ENCODE peak calls at places on chromosomes 6 and 20, in seven cellular contexts. G, B, X, V, U, M and P are unnamed samples.

GRCh38 chr6:1535295-1535694 is 74.4 kb upstream of the FOXC1 start:
- DNase-seq in M (no peak), B (no peak), X (no peak), U (no peak), G (no peak), V (no peak), P (no peak)

GRCh38 chr20:48142258-48142657 is 357.0 kb upstream of the SULF2 start:
- DNase-seq in U (no peak), B (no peak), G (no peak), V (no peak), M (no peak), X (no peak), P (no peak)

GRCh38 chr6:129073651-129074419 is 190.9 kb downstream of the LAMA2 start:
- DNase-seq in G (no peak), M (no peak), X (no peak), B (no peak), U (no peak), V (no peak), P (no peak)

GRCh38 chr6:44650947-44651346 is 263.4 kb downstream of the CDC5L start:
- DNase-seq in B (no peak), V (no peak), G (no peak), X (no peak), U (no peak), M (no peak), P (no peak)

GRCh38 chr20:35467339-35468224 is 12.2 kb downstream of the CEP250 start:
- DNase-seq in X (no peak), B (peak), G (no peak), M (no peak), V (no peak), U (peak), P (no peak)

GRCh38 chr6:56659721-56660373 is 17.2 kb upstream of the DST start:
- DNase-seq in V (no peak), G (peak), M (peak), B (no peak), U (no peak), X (no peak), P (no peak)

GRCh38 chr6:166476634-166477215 is 94.0 kb upstream of the MPC1 start:
- DNase-seq in M (no peak), B (no peak), G (no peak), V (no peak), U (no peak), X (no peak), P (no peak)

GRCh38 chr6:167721291-167721690 is 105.4 kb upstream of the AFDN start:
- DNase-seq in X (no peak), V (no peak), M (no peak), B (no peak), G (no peak), U (no peak), P (no peak)

GRCh38 chr6:29696147-29697129 is 15.5 kb upstream of the ZFP57 start:
- DNase-seq in U (no peak), G (no peak), B (no peak), X (no peak), M (no peak), V (peak), P (no peak)

GRCh38 chr20:52915564-52915963 is 56.6 kb upstream of the TSHZ2 start:
- DNase-seq in U (no peak), M (no peak), B (no peak), X (no peak), V (no peak), G (no peak), P (no peak)

GRCh38 chr6:44270526-44271405 is 516 bp downstream of the TMEM151B start:
- DNase-seq in U (no peak), M (no peak), G (peak), V (peak), B (no peak), X (peak), P (no peak)

GRCh38 chr6:46648869-46649488 is 3.6 kb downstream of the CYP39A1 start:
- DNase-seq in B (peak), V (no peak), X (no peak), U (peak), G (no peak), M (no peak), P (no peak)

GRCh38 chr20:3930265-3931206 is 41.3 kb downstream of the PANK2 start:
- DNase-seq in G (no peak), B (no peak), U (no peak), M (no peak), X (peak), V (no peak), P (no peak)

GRCh38 chr6:168935628-168936010 is 318.0 kb downstream of the THBS2 start:
- DNase-seq in U (no peak), V (no peak), X (no peak), G (no peak), M (no peak), B (no peak), P (no peak)

GRCh38 chr6:101413773-101414172 is 20.3 kb downstream of the GRIK2 start:
- DNase-seq in G (no peak), B (no peak), V (no peak), U (no peak), X (no peak), M (no peak), P (no peak)

GRCh38 chr6:6379573-6379972 is 59.1 kb upstream of the F13A1 start:
- DNase-seq in G (no peak), U (no peak), V (no peak), B (no peak), M (peak), X (no peak), P (no peak)

GRCh38 chr6:148272084-148272483 is 70.6 kb upstream of the SASH1 start:
- DNase-seq in U (no peak), M (no peak), V (no peak), X (no peak), B (no peak), G (no peak), P (no peak)

GRCh38 chr20:48763183-48764030 is 64.4 kb downstream of the PREX1 start:
- DNase-seq in G (no peak), U (no peak), X (no peak), M (no peak), V (no peak), B (no peak), P (no peak)

GRCh38 chr6:47729019-47729418 is 30.6 kb downstream of the ADGRF4 start:
- DNase-seq in U (no peak), G (no peak), M (no peak), V (no peak), X (no peak), B (no peak), P (no peak)

GRCh38 chr6:29887819-29888581 is 54.3 kb upstream of the HLA-A start:
- DNase-seq in U (no peak), B (peak), V (peak), G (peak), X (no peak), M (peak), P (peak)

DNA sequence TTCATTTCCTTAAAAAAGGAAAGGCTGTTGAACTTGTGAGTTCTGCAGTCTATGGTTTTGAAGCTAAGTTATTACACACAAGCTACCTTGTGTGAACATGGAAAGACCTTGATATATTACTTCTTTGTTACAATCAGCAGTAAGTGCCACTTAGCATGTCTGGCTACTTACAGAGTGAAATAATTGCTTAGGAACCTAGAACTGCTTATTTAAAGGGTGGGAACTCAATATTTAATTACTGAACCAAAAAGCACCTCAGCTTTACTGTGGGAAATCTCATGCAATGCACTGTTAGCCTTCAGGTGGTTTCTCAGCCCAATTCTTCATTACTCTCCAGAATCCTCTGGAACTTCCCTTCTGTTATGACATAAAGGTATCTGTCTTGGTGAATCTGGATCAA is 17.9 kb downstream of the PERP start:
- DNase-seq in B (no peak), M (no peak), X (no peak), G (no peak), U (no peak), V (no peak), P (no peak)
- TF ChIP-seq SIN3A in B (no peak), M (no peak), X (no peak), G (no peak), U (no peak), V (no peak), P (no peak)

GRCh38 chr20:57840504-57841296 is 130.9 kb upstream of the PMEPA1 start:
- DNase-seq in X (no peak), M (no peak), V (no peak), B (no peak), U (no peak), G (no peak), P (no peak)
- TF ChIP-seq SIN3A in X (no peak), M (no peak), V (no peak), B (no peak), U (no peak), G (no peak), P (no peak)

GRCh38 chr6:79546186-79546585 is 9.0 kb upstream of the LCA5 start:
- DNase-seq in U (no peak), M (no peak), V (no peak), G (no peak), B (no peak), X (no peak), P (no peak)
- TF ChIP-seq SIN3A in U (no peak), M (no peak), V (no peak), G (no peak), B (no peak), X (no peak), P (no peak)

GRCh38 chr20:41138527-41139226 is 1.3 kb downstream of the PLCG1 start:
- DNase-seq in M (no peak), U (peak), V (no peak), X (no peak), B (no peak), G (peak), P (no peak)
- TF ChIP-seq SIN3A in M (peak), U (no peak), V (no peak), X (no peak), B (no peak), G (no peak), P (no peak)

DNA sequence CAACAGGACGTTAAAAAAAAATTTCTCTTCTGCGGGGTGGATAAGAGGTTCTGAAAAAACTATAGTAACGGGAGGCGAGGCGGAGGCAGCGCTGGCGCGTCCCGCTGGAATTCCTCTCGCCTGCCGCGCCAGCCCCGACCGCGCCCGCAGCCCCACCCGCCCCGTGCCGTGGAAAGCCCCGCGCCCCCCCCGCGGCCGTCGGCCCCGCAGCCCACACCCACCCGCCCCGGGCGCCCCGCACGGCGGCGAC is 476 bp upstream of the QKI start:
- DNase-seq in M (no peak), V (no peak), X (no peak), B (no peak), G (no peak), U (no peak), P (no peak)
- TF ChIP-seq SIN3A in M (no peak), V (no peak), X (peak), B (no peak), G (no peak), U (peak), P (peak)

GRCh38 chr20:59750209-59750840 is 146.0 kb downstream of the PHACTR3 start:
- DNase-seq in B (no peak), M (no peak), U (no peak), V (no peak), X (no peak), G (no peak), P (no peak)
- TF ChIP-seq SIN3A in B (no peak), M (no peak), U (no peak), V (no peak), X (no peak), G (no peak), P (no peak)

GRCh38 chr6:14784596-14785360 is 461.1 kb upstream of the JARID2 start:
- DNase-seq in G (no peak), X (no peak), U (no peak), M (no peak), V (peak), B (no peak), P (no peak)
- TF ChIP-seq SIN3A in G (no peak), X (no peak), U (no peak), M (no peak), V (peak), B (no peak), P (no peak)